ENCODE peak calls at places on chromosomes 1 and 21, in four cellular contexts. One of them, this sample, is unnamed. For H3K4me1, the result is how much of the 10 kb centered on the place peaks cover.

GRCh38 chr1:42950146-42950480 is 8.6 kb downstream of the SLC2A1 start:
- DNase-seq in cardiac muscle cell: no peak
- DNase-seq in CD8-positive, alpha-beta memory T cell: no peak
- DNase-seq in lung: no peak
- DNase-seq in this sample: no peak

GRCh38 chr1:7871136-7871535 is 18.3 kb upstream of the UTS2 start:
- DNase-seq in lung: no peak
- DNase-seq in cardiac muscle cell: no peak
- DNase-seq in CD8-positive, alpha-beta memory T cell: no peak
- DNase-seq in this sample: no peak

GRCh38 chr1:231040800-231041704 is 998 bp upstream of the FAM89A start:
- DNase-seq in cardiac muscle cell: peak
- DNase-seq in lung: no peak
- DNase-seq in CD8-positive, alpha-beta memory T cell: no peak
- DNase-seq in this sample: no peak

GRCh38 chr1:77341195-77341594 is 59.4 kb downstream of the AK5 start:
- DNase-seq in cardiac muscle cell: no peak
- DNase-seq in lung: no peak
- DNase-seq in CD8-positive, alpha-beta memory T cell: no peak
- DNase-seq in this sample: no peak

GRCh38 chr1:12040457-12041051 is 21.3 kb downstream of the MIIP start:
- DNase-seq in CD8-positive, alpha-beta memory T cell: no peak
- DNase-seq in lung: peak
- DNase-seq in cardiac muscle cell: no peak
- DNase-seq in this sample: no peak

GRCh38 chr21:34061983-34062382 is 11.4 kb upstream of the MRPS6 start:
- DNase-seq in CD8-positive, alpha-beta memory T cell: no peak
- DNase-seq in lung: no peak
- DNase-seq in cardiac muscle cell: no peak
- DNase-seq in this sample: no peak

GRCh38 chr1:44108241-44108640 is 10.4 kb upstream of the KLF17 start:
- DNase-seq in cardiac muscle cell: no peak
- DNase-seq in lung: no peak
- DNase-seq in CD8-positive, alpha-beta memory T cell: no peak
- DNase-seq in this sample: no peak

GRCh38 chr1:70071597-70071996 is 133.8 kb downstream of the LRRC40 start:
- DNase-seq in CD8-positive, alpha-beta memory T cell: no peak
- DNase-seq in cardiac muscle cell: no peak
- DNase-seq in lung: no peak
- DNase-seq in this sample: no peak

GRCh38 chr1:17919525-17920439 is 164.6 kb downstream of the ACTL8 start:
- DNase-seq in CD8-positive, alpha-beta memory T cell: no peak
- DNase-seq in cardiac muscle cell: peak
- DNase-seq in lung: no peak
- DNase-seq in this sample: no peak

GRCh38 chr1:155569988-155570592 is 7.5 kb upstream of the ASH1L start:
- DNase-seq in cardiac muscle cell: no peak
- DNase-seq in CD8-positive, alpha-beta memory T cell: no peak
- DNase-seq in lung: no peak
- DNase-seq in this sample: no peak

GRCh38 chr1:3225668-3226067 is 156.7 kb downstream of the PRDM16 start:
- DNase-seq in CD8-positive, alpha-beta memory T cell: no peak
- DNase-seq in lung: no peak
- DNase-seq in cardiac muscle cell: no peak
- DNase-seq in this sample: no peak

DNA sequence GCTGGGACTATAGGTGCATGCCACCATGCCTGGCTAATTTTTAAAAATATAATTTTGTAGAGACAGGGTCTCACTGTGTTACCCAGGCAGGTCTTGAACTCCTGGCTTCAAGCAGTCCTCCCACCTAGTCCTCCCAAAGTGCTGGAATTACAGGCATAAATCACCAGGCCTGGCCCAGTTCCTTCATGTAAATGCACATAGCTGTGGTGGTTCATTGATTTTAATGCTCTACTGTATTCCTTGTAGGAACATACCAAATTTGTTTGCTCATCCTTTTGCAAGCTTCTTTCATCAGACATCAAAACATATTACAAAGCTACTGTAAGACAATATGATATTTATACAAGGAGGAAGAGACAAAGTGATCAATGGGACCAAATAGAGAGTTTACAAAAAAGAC is 237.5 kb upstream of the ESRRG start:
- DNase-seq in cardiac muscle cell: no peak
- DNase-seq in CD8-positive, alpha-beta memory T cell: no peak
- DNase-seq in lung: no peak
- DNase-seq in this sample: no peak
- H3K4me1 ChIP-seq in cardiac muscle cell: under half
- H3K4me1 ChIP-seq in CD8-positive, alpha-beta memory T cell: under half
- H3K4me1 ChIP-seq in lung: under half
- H3K4me1 ChIP-seq in this sample: under half

GRCh38 chr1:165637427-165637826 is 6.4 kb downstream of the MGST3 start:
- DNase-seq in CD8-positive, alpha-beta memory T cell: no peak
- DNase-seq in cardiac muscle cell: no peak
- DNase-seq in lung: no peak
- DNase-seq in this sample: no peak
- H3K4me1 ChIP-seq in CD8-positive, alpha-beta memory T cell: under half
- H3K4me1 ChIP-seq in cardiac muscle cell: under half
- H3K4me1 ChIP-seq in lung: under half
- H3K4me1 ChIP-seq in this sample: under half

GRCh38 chr1:13710097-13710496 is 10.1 kb downstream of the PRDM2 start:
- DNase-seq in lung: no peak
- DNase-seq in cardiac muscle cell: no peak
- DNase-seq in CD8-positive, alpha-beta memory T cell: no peak
- DNase-seq in this sample: no peak
- H3K4me1 ChIP-seq in lung: under half
- H3K4me1 ChIP-seq in cardiac muscle cell: under half
- H3K4me1 ChIP-seq in CD8-positive, alpha-beta memory T cell: under half
- H3K4me1 ChIP-seq in this sample: under half

GRCh38 chr1:88984553-88984945 is 7.9 kb downstream of the KYAT3 start:
- DNase-seq in CD8-positive, alpha-beta memory T cell: no peak
- DNase-seq in cardiac muscle cell: no peak
- DNase-seq in lung: no peak
- DNase-seq in this sample: no peak

GRCh38 chr1:88979749-88980116 is 12.7 kb downstream of the KYAT3 start:
- DNase-seq in cardiac muscle cell: no peak
- DNase-seq in lung: no peak
- DNase-seq in CD8-positive, alpha-beta memory T cell: no peak
- DNase-seq in this sample: no peak

GRCh38 chr1:88980918-88981317 is 11.5 kb downstream of the KYAT3 start:
- DNase-seq in cardiac muscle cell: no peak
- DNase-seq in CD8-positive, alpha-beta memory T cell: no peak
- DNase-seq in lung: no peak
- DNase-seq in this sample: no peak

GRCh38 chr1:88983791-88984552 is 8.5 kb downstream of the KYAT3 start:
- DNase-seq in cardiac muscle cell: peak
- DNase-seq in lung: no peak
- DNase-seq in CD8-positive, alpha-beta memory T cell: no peak
- DNase-seq in this sample: no peak

GRCh38 chr1:88982055-88982454 is 10.4 kb downstream of the KYAT3 start:
- DNase-seq in cardiac muscle cell: no peak
- DNase-seq in CD8-positive, alpha-beta memory T cell: no peak
- DNase-seq in lung: no peak
- DNase-seq in this sample: no peak
- H3K4me1 ChIP-seq in cardiac muscle cell: under half
- H3K4me1 ChIP-seq in CD8-positive, alpha-beta memory T cell: under half
- H3K4me1 ChIP-seq in lung: under half
- H3K4me1 ChIP-seq in this sample: under half

GRCh38 chr1:210857724-210858123 is 276.2 kb downstream of the KCNH1 start:
- DNase-seq in lung: no peak
- DNase-seq in CD8-positive, alpha-beta memory T cell: no peak
- DNase-seq in cardiac muscle cell: no peak
- DNase-seq in this sample: no peak
- H3K4me1 ChIP-seq in lung: under half
- H3K4me1 ChIP-seq in CD8-positive, alpha-beta memory T cell: under half
- H3K4me1 ChIP-seq in cardiac muscle cell: under half
- H3K4me1 ChIP-seq in this sample: under half